ENCODE peak calls at places on chromosomes 4 and X, in nine cellular contexts. U is esophagus muscularis mucosa, B is lung, Q is left lung, X is heart right ventricle, M is ascending aorta, Z is tibial artery, E is fibroblast of lung, K is mucosa of descending colon. Y is an unnamed sample. For H3K4me1, the result is how much of the 10 kb centered on the place peaks cover.

GRCh38 chr4:140219567-140219966 is 65.6 kb upstream of the MAML3 start:
- DNase-seq in K (no peak), Z (no peak), X (no peak), E (no peak), Q (no peak), M (no peak), U (no peak), B (no peak), Y (no peak)

GRCh38 chrX:10833299-10834169 is 213.1 kb upstream of the MID1 start:
- DNase-seq in B (peak), E (peak), Q (peak), U (no peak), X (peak), M (peak), K (peak), Z (peak), Y (peak)

GRCh38 chr4:4995866-4996265 is 23.4 kb downstream of the CYTL1 start:
- DNase-seq in Q (no peak), K (no peak), B (no peak), M (no peak), U (no peak), E (peak), Z (no peak), X (no peak), Y (no peak)

GRCh38 chr4:182338731-182339130 is 95.5 kb downstream of the TENM3 start:
- DNase-seq in Q (no peak), X (no peak), M (no peak), Z (no peak), E (peak), B (no peak), U (no peak), K (no peak), Y (no peak)

GRCh38 chr4:7379161-7379560 is 55.6 kb downstream of the PSAPL1 start:
- DNase-seq in U (no peak), M (no peak), B (no peak), X (no peak), Z (no peak), K (no peak), E (no peak), Q (no peak), Y (no peak)

GRCh38 chr4:109072595-109072994 is 229.9 kb downstream of the COL25A1 start:
- DNase-seq in Z (peak), B (no peak), M (no peak), X (no peak), U (no peak), K (no peak), E (peak), Q (no peak), Y (no peak)

GRCh38 chrX:72201836-72202536 is 20.4 kb downstream of the PIN4 start:
- DNase-seq in B (no peak), M (no peak), K (no peak), Q (no peak), X (no peak), E (peak), Z (no peak), U (no peak), Y (no peak)

GRCh38 chr4:162499478-162499877 is 335.7 kb upstream of the FSTL5 start:
- DNase-seq in K (no peak), X (no peak), E (no peak), M (no peak), U (no peak), Q (no peak), B (no peak), Z (no peak), Y (no peak)

GRCh38 chr4:182188622-182189021 is 54.6 kb upstream of the TENM3 start:
- DNase-seq in Q (no peak), U (no peak), E (peak), M (no peak), B (no peak), X (no peak), Z (no peak), K (no peak), Y (no peak)

DNA sequence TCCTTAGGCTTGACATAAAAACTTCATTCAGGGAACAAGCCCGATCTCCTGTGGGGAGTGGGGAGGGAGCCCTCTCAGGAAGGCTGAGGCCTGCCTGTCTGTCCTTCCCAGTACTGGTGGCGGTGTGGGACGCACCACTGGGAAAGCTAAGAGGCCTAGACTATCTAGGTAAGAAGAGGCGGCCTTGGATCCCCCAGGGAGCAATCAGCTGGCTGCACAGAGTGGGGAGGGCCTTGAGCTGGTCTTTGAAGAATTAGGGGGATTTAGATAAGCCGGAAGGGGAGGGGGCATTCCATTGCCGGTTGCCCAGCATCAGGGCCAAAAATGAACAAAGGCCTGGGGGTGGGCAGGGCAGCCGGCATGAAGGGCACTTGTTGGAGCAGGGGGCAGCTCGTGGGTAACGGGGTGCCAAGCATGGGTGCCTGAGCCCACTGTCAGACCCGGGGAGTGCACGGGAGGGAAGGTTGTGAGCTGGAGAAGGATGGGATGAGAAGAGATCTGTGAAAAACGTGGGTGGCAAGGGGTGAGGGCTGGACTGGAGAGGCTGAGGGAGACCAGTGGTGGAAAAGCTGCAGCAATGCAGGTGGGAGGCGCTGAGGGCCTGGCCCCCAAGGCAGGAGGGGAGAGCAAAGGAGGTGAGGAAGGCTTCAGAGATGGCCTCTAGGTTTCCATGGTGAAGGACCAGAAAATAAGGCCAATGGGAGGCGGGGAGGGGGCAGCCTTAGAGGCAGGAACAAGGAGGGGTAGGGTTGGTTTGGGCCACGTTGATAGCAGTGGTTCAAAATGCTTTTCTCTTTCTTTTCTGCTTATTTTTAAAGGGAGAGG is 8.5 kb downstream of the KLF3 start:
- DNase-seq in E (no peak), K (no peak), Q (no peak), U (no peak), M (no peak), Z (no peak), B (no peak), X (no peak), Y (no peak)
- H3K4me1 ChIP-seq in E (under half), K (half or more), Q (half or more), U (half or more), M (half or more), Z (half or more), B (half or more), X (half or more), Y (under half)

GRCh38 chr4:155757745-155758265 is 1.0 kb upstream of the GUCY1B1 start:
- DNase-seq in K (no peak), Q (no peak), M (no peak), U (no peak), X (no peak), B (no peak), Z (no peak), E (no peak), Y (no peak)

GRCh38 chr4:155759372-155760252 is 791 bp downstream of the GUCY1B1 start:
- DNase-seq in M (peak), B (peak), E (peak), X (peak), Z (peak), U (no peak), Q (peak), K (peak), Y (no peak)

GRCh38 chr4:155761916-155762315 is 3.1 kb downstream of the GUCY1B1 start:
- DNase-seq in B (no peak), E (no peak), X (no peak), Z (no peak), Q (no peak), K (no peak), M (no peak), U (no peak), Y (no peak)

GRCh38 chr4:155761047-155761446 is 2.2 kb downstream of the GUCY1B1 start:
- DNase-seq in X (no peak), B (no peak), Z (no peak), K (no peak), U (no peak), Q (no peak), E (no peak), M (no peak), Y (no peak)

DNA sequence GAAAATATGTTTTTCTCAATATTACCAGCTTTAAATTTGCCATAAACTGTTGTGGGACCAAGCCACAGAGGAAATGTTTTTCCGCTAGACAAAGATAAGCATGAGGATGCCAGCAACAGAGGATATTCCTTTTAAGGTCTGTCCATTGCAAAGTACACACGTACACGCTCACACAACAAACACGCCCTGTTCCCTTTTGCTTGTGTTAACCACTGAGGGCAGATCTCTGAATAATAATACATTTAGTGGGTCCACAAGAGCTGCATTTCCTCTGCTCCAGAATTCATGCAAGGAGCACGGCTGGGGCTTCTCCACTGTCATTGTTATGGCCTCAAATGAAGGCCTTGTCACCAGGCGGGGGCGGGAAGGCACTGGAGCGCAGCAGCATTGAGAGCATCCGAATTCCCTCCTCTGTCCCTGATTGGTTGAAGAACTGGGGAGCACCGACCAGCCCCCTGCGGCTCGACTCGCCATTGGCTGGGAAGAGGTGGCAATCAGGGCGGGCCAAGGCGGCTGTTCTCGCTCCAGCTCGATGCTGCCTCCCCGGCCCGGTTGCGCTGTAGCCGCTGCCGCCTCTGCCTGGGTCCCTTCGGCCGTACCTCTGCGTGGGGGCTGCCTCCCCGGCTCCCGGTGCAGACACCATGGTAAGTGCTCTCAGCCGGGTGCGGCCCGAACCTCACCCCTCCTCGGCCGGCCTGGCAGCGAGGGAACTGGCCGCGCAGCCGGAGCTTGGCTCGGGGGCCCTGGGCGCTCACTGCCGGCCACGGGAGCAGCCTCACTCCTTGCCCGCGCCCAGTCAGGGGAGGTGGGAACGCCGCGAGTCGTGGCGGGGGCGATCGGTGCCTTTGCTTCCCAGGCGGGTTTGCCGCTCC is at the start of gene GUCY1B1:
- DNase-seq in K (peak), Q (peak), U (peak), M (peak), X (peak), E (peak), Z (peak), B (peak), Y (no peak)
- TF ChIP-seq CTCF in K (no peak), Q (peak), U (peak), M (peak), X (peak), E (peak), Z (peak), B (no peak), Y (no peak)

GRCh38 chr4:153758136-153758535 is 1.7 kb downstream of the RNF175 start:
- DNase-seq in U (no peak), Z (no peak), M (no peak), E (no peak), B (no peak), Q (no peak), K (no peak), X (no peak), Y (no peak)

GRCh38 chr4:153757407-153757806 is 2.4 kb downstream of the RNF175 start:
- DNase-seq in K (no peak), B (no peak), M (no peak), U (no peak), Z (no peak), Q (no peak), X (no peak), E (peak), Y (no peak)

GRCh38 chr4:153755186-153755585 is 4.6 kb downstream of the RNF175 start:
- DNase-seq in E (no peak), Z (no peak), X (no peak), Q (no peak), M (no peak), U (no peak), K (no peak), B (no peak), Y (no peak)

GRCh38 chr4:153759407-153760226 is at the start of gene RNF175:
- DNase-seq in K (no peak), X (no peak), M (no peak), U (no peak), E (peak), Q (peak), Z (no peak), B (no peak), Y (no peak)

DNA sequence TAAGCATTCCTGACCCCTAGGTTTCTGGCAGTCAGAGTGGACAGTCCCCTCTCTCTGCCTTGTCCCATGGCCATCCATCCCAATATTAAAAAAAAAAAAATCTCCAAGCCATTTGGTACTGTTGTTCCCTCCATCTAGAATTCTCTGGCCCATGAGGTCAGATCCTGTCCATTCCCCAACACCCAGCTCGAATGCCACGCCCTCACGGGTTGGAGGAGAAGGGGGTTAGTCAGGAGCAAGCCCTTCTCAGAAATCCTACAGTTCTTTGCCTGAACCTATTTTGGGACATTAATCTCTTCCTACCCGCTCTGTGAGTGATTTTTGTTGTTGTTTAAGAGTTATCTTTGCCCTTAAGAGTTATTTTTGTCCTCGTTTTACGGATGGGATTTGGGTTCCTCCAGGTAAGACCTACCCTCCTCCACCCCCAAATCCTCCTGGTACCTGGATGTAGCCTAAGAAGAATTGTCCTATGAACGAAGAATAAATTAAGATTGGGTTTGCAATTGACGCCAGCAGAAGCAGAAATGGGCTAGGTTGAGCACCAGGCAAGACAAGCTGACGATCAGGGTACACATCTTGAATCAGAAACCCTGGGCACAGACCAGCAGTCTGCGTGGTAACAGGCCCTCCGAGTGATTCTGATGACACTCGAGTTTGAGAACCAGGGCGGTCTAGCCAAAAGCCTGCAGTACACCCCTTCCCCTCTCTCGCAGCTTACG is 977 bp downstream of the RNF175 start:
- DNase-seq in E (no peak), Q (no peak), U (no peak), Z (no peak), M (no peak), X (no peak), B (no peak), K (no peak), Y (no peak)
- H3K4me3 ChIP-seq in E (peak), Q (no peak), U (peak), Z (peak), M (peak), X (peak), B (no peak), K (no peak), Y (no peak)

GRCh38 chr4:153224474-153224873 is 20.2 kb downstream of the TRIM2 start:
- DNase-seq in M (no peak), U (no peak), E (no peak), B (no peak), Z (no peak), K (no peak), X (no peak), Q (no peak), Y (no peak)

GRCh38 chr4:153222162-153222789 is 18.0 kb downstream of the TRIM2 start:
- DNase-seq in X (peak), B (no peak), M (peak), E (peak), Q (no peak), Z (peak), U (no peak), K (peak), Y (no peak)

GRCh38 chr4:153223935-153224334 is 19.7 kb downstream of the TRIM2 start:
- DNase-seq in B (peak), M (no peak), K (no peak), Q (no peak), X (peak), Z (no peak), U (no peak), E (peak), Y (no peak)

GRCh38 chr4:153222790-153223417 is 18.7 kb downstream of the TRIM2 start:
- DNase-seq in X (peak), Z (peak), E (peak), U (no peak), Q (peak), K (peak), M (peak), B (peak), Y (no peak)

GRCh38 chr4:153223418-153223792 is 19.2 kb downstream of the TRIM2 start:
- DNase-seq in E (no peak), U (no peak), X (no peak), Q (no peak), K (no peak), B (no peak), M (no peak), Z (no peak), Y (no peak)
- H3K4me1 ChIP-seq in E (under half), U (half or more), X (under half), Q (under half), K (under half), B (under half), M (under half), Z (under half), Y (under half)

GRCh38 chrX:106168107-106168506 is at the start of gene PWWP3B:
- DNase-seq in X (peak), E (peak), M (no peak), B (no peak), U (no peak), K (peak), Q (peak), Z (peak), Y (peak)

GRCh38 chrX:106171293-106171692 is 3.2 kb downstream of the PWWP3B start:
- DNase-seq in E (no peak), Z (no peak), Q (no peak), M (no peak), K (no peak), U (no peak), X (no peak), B (no peak), Y (no peak)

GRCh38 chrX:106170318-106170717 is 2.2 kb downstream of the PWWP3B start:
- DNase-seq in K (peak), E (peak), U (no peak), X (no peak), Z (no peak), B (no peak), Q (no peak), M (no peak), Y (no peak)
- TF ChIP-seq CTCF in K (no peak), E (peak), U (no peak), X (no peak), Z (no peak), B (no peak), Q (no peak), M (peak), Y (peak)

Y was measured in Caco-2.